ENCODE peak calls at places on chromosomes 4 and X, in nine cellular contexts. O is stimulated activated CD8-positive, alpha-beta memory T cell treated with anti-CD3 and anti-CD28 coated beads, Interleukin-7, amount 100 ng/mL, for 24 hours; R is cardiac fibroblast; Y is HuH-7; P is neuronal stem cell; G is stimulated activated CD4-positive, alpha-beta T cell treated with anti-CD3 and anti-CD28 coated beads, Interleukin-15, amount 100 ng/mL, for 1 hour; S is GM13976; Z is amygdala; M is posterior cingulate gyrus. Q is an unnamed sample.

GRCh38 chr4:29596228-29596627 is 1123.9 kb upstream of the PCDH7 start:
- DNase-seq in O (no peak), R (no peak), Y (no peak), P (no peak), G (no peak), S (no peak), Z (no peak), M (no peak), Q (no peak)

GRCh38 chr4:163663454-163664225 is 169.2 kb downstream of the TMA16 start:
- DNase-seq in O (no peak), R (no peak), Y (no peak), P (no peak), G (no peak), S (no peak), Z (no peak), M (no peak), Q (no peak)

GRCh38 chrX:138921031-138921430 is 209.5 kb upstream of the FGF13 start:
- DNase-seq in O (no peak), R (no peak), Y (no peak), P (no peak), G (no peak), S (no peak), Z (no peak), M (no peak), Q (no peak)

GRCh38 chr4:48653217-48654014 is 126.7 kb downstream of the FRYL start:
- DNase-seq in O (peak), R (peak), Y (no peak), P (peak), G (no peak), S (no peak), Z (peak), M (peak), Q (no peak)

GRCh38 chrX:12988797-12989196 is 13.9 kb downstream of the TMSB4X start:
- DNase-seq in O (no peak), R (peak), Y (no peak), P (no peak), G (no peak), S (no peak), Z (no peak), M (no peak), Q (no peak)

GRCh38 chrX:119189586-119189985 is 46.5 kb upstream of the PGRMC1 start:
- DNase-seq in O (no peak), R (peak), Y (no peak), P (no peak), G (no peak), S (no peak), Z (no peak), M (peak), Q (no peak)

GRCh38 chr4:83231620-83232056 is 53.0 kb downstream of the COQ2 start:
- DNase-seq in O (no peak), R (peak), Y (peak), P (no peak), G (no peak), S (no peak), Z (no peak), M (no peak), Q (no peak)

GRCh38 chr4:67746797-67747495 is 7.2 kb downstream of the GNRHR start:
- DNase-seq in O (no peak), R (peak), Y (peak), P (peak), G (no peak), S (peak), Z (no peak), M (no peak), Q (no peak)

GRCh38 chr4:133146574-133147198 is 2.4 kb upstream of the PCDH10 start:
- DNase-seq in O (no peak), R (peak), Y (peak), P (peak), G (no peak), S (peak), Z (peak), M (peak), Q (no peak)

GRCh38 chr4:153792007-153792892 is 3.4 kb upstream of the SFRP2 start:
- DNase-seq in O (peak), R (peak), Y (peak), P (peak), G (no peak), S (peak), Z (no peak), M (peak), Q (peak)

GRCh38 chr4:56927196-56927595 is 19.5 kb downstream of the REST start:
- DNase-seq in O (no peak), R (no peak), Y (no peak), P (no peak), G (no peak), S (no peak), Z (no peak), M (no peak), Q (no peak)

GRCh38 chr4:74441744-74442143 is 3.2 kb upstream of the AREG start:
- DNase-seq in O (no peak), R (peak), Y (no peak), P (no peak), G (no peak), S (no peak), Z (no peak), M (no peak), Q (no peak)

GRCh38 chr4:119025440-119025839 is 110.2 kb upstream of the MYOZ2 start:
- DNase-seq in O (no peak), R (peak), Y (no peak), P (no peak), G (no peak), S (no peak), Z (no peak), M (no peak), Q (peak)

GRCh38 chr4:55431710-55432336 is 36.1 kb downstream of the TMEM165 start:
- DNase-seq in O (no peak), R (no peak), Y (no peak), P (no peak), G (no peak), S (no peak), Z (no peak), M (no peak), Q (no peak)

GRCh38 chr4:158090323-158090722 is 82.5 kb downstream of the GASK1B start:
- DNase-seq in O (no peak), R (peak), Y (peak), P (no peak), G (no peak), S (no peak), Z (no peak), M (no peak), Q (no peak)

GRCh38 chrX:25020391-25021131 is 4.8 kb upstream of the ARX start:
- DNase-seq in O (no peak), R (no peak), Y (peak), P (no peak), G (no peak), S (peak), Z (no peak), M (no peak), Q (no peak)

GRCh38 chr4:47031011-47031678 is at the start of gene GABRB1:
- DNase-seq in O (no peak), R (peak), Y (peak), P (peak), G (no peak), S (no peak), Z (peak), M (peak), Q (peak)

GRCh38 chr4:37922323-37922722 is 31.4 kb downstream of the TBC1D1 start:
- DNase-seq in O (no peak), R (peak), Y (no peak), P (no peak), G (no peak), S (peak), Z (no peak), M (no peak), Q (no peak)

GRCh38 chr4:150971901-150972300 is 43.2 kb downstream of the LRBA start:
- DNase-seq in O (no peak), R (peak), Y (no peak), P (no peak), G (no peak), S (no peak), Z (no peak), M (no peak), Q (no peak)

GRCh38 chr4:150302553-150302952 is 224.3 kb downstream of the DCLK2 start:
- DNase-seq in O (no peak), R (peak), Y (peak), P (no peak), G (no peak), S (no peak), Z (no peak), M (no peak), Q (peak)

GRCh38 chr4:88033309-88033708 is 25.9 kb downstream of the PKD2 start:
- DNase-seq in O (no peak), R (peak), Y (peak), P (peak), G (no peak), S (peak), Z (no peak), M (no peak), Q (no peak)

GRCh38 chr4:8732681-8733243 is 138.9 kb downstream of the HMX1 start:
- DNase-seq in O (no peak), R (no peak), Y (no peak), P (no peak), G (no peak), S (no peak), Z (no peak), M (no peak), Q (no peak)

GRCh38 chr4:24881508-24882071 is 31.3 kb downstream of the CCDC149 start:
- DNase-seq in O (no peak), R (no peak), Y (no peak), P (no peak), G (no peak), S (no peak), Z (no peak), M (no peak), Q (no peak)

GRCh38 chrX:118355225-118355920 is 9.5 kb downstream of the WDR44 start:
- DNase-seq in O (no peak), R (no peak), Y (peak), P (no peak), G (no peak), S (no peak), Z (no peak), M (no peak), Q (no peak)

GRCh38 chr4:115054836-115055235 is 58.6 kb downstream of the NDST4 start:
- DNase-seq in O (no peak), R (no peak), Y (no peak), P (no peak), G (no peak), S (no peak), Z (no peak), M (no peak), Q (no peak)

GRCh38 chrX:120305531-120306145 is 5.6 kb downstream of the TMEM255A start:
- DNase-seq in O (no peak), R (no peak), Y (no peak), P (no peak), G (no peak), S (no peak), Z (no peak), M (no peak), Q (no peak)

GRCh38 chrX:44042731-44043130 is 69.5 kb upstream of the NDP start:
- DNase-seq in O (no peak), R (peak), Y (no peak), P (no peak), G (no peak), S (no peak), Z (no peak), M (no peak), Q (peak)

GRCh38 chr4:156583265-156583664 is 388.3 kb downstream of the PDGFC start:
- DNase-seq in O (no peak), R (no peak), Y (no peak), P (no peak), G (no peak), S (no peak), Z (no peak), M (no peak), Q (no peak)

GRCh38 chr4:7332216-7333023 is 102.3 kb downstream of the PSAPL1 start:
- DNase-seq in O (no peak), R (peak), Y (no peak), P (no peak), G (no peak), S (no peak), Z (no peak), M (no peak), Q (no peak)

GRCh38 chr4:158015241-158015640 is 157.6 kb downstream of the GASK1B start:
- DNase-seq in O (no peak), R (peak), Y (no peak), P (no peak), G (no peak), S (no peak), Z (no peak), M (no peak), Q (no peak)

GRCh38 chr4:38128478-38129451 is 168.6 kb downstream of the PTTG2 start:
- DNase-seq in O (peak), R (peak), Y (no peak), P (no peak), G (peak), S (peak), Z (no peak), M (no peak), Q (no peak)

GRCh38 chrX:123962006-123962485 is 540 bp downstream of the STAG2 start:
- DNase-seq in O (no peak), R (no peak), Y (no peak), P (no peak), G (no peak), S (no peak), Z (no peak), M (no peak), Q (no peak)

GRCh38 chr4:159425749-159426376 is 323.0 kb downstream of the RAPGEF2 start:
- DNase-seq in O (no peak), R (no peak), Y (peak), P (no peak), G (no peak), S (no peak), Z (no peak), M (no peak), Q (no peak)

GRCh38 chr4:146132445-146132844 is 43.1 kb upstream of the LSM6 start:
- DNase-seq in O (no peak), R (peak), Y (no peak), P (no peak), G (no peak), S (peak), Z (no peak), M (no peak), Q (peak)

GRCh38 chr4:171676555-171677215 is 136.5 kb upstream of the GALNTL6 start:
- DNase-seq in O (no peak), R (no peak), Y (no peak), P (no peak), G (no peak), S (peak), Z (no peak), M (no peak), Q (no peak)

GRCh38 chr4:121199742-121200561 is 35.8 kb upstream of the TNIP3 start:
- DNase-seq in O (no peak), R (no peak), Y (no peak), P (no peak), G (no peak), S (no peak), Z (no peak), M (no peak), Q (no peak)